ENCODE peak calls at places on chromosomes 5 and 9, in five cellular contexts. H is adrenal gland, R is AG20443, Y is stromal cell of bone marrow, K is tibial nerve. M is an unnamed sample.

GRCh38 chr9:110599468-110599867 is 19.9 kb upstream of the SVEP1 start:
- DNase-seq in H (no peak), Y (no peak), K (no peak), R (peak), M (no peak)

GRCh38 chr9:127731938-127732337 is 3.2 kb downstream of the TOR2A start:
- DNase-seq in K (no peak), Y (no peak), H (no peak), R (no peak), M (no peak)

GRCh38 chr5:106940986-106941385 is 729.8 kb downstream of the EFNA5 start:
- DNase-seq in H (no peak), K (no peak), Y (no peak), R (no peak), M (peak)

GRCh38 chr5:120516799-120517198 is 52.7 kb downstream of the PRR16 start:
- DNase-seq in Y (peak), R (peak), H (no peak), K (no peak), M (peak)

GRCh38 chr5:6822068-6822467 is 108.8 kb downstream of the TENT4A start:
- DNase-seq in Y (no peak), R (no peak), K (no peak), H (no peak), M (no peak)

GRCh38 chr5:40273936-40274335 is 405.8 kb upstream of the PTGER4 start:
- DNase-seq in Y (no peak), R (no peak), H (no peak), K (no peak), M (no peak)

GRCh38 chr9:618478-618877 is 223.0 kb upstream of the DMRT1 start:
- DNase-seq in R (peak), K (no peak), Y (peak), H (no peak), M (no peak)

GRCh38 chr5:23318960-23319359 is 188.4 kb upstream of the PRDM9 start:
- DNase-seq in H (no peak), Y (no peak), R (no peak), K (no peak), M (no peak)

GRCh38 chr9:23850242-23851023 is 24.4 kb upstream of the ELAVL2 start:
- DNase-seq in H (peak), Y (no peak), K (no peak), R (peak), M (no peak)

GRCh38 chr9:95551406-95551805 is 34.6 kb upstream of the PTCH1 start:
- DNase-seq in R (no peak), Y (no peak), H (no peak), K (no peak), M (no peak)

GRCh38 chr9:113559834-113560620 is 96.5 kb downstream of the RGS3 start:
- DNase-seq in K (no peak), H (no peak), Y (no peak), R (no peak), M (no peak)

GRCh38 chr9:87630266-87630665 is 95.7 kb upstream of the CTSL start:
- DNase-seq in K (no peak), H (no peak), R (no peak), Y (no peak), M (no peak)